ENCODE peak calls at places on chromosome X, in four cellular contexts. A is ovary, J is GM12865, G is gastrocnemius medialis. Z is an unnamed sample.

GRCh38 chrX:140971385-140971784 is 31.0 kb upstream of the SPANXB1 start:
- DNase-seq in G (no peak), J (no peak), A (no peak), Z (no peak)

GRCh38 chrX:39336709-39337294 is 535.5 kb downstream of the MID1IP1 start:
- DNase-seq in G (peak), A (peak), J (peak), Z (no peak)

GRCh38 chrX:105460366-105460765 is 239.9 kb upstream of the TEX13A start:
- DNase-seq in G (no peak), J (no peak), A (no peak), Z (no peak)

GRCh38 chrX:21800344-21800770 is 39.1 kb upstream of the MBTPS2 start:
- DNase-seq in G (peak), J (peak), A (no peak), Z (no peak)

GRCh38 chrX:118459494-118459893 is 36.1 kb upstream of the DOCK11 start:
- DNase-seq in J (peak), A (no peak), G (no peak), Z (peak)

GRCh38 chrX:41824551-41824950 is 98.8 kb downstream of the CASK start:
- DNase-seq in A (no peak), G (no peak), J (no peak), Z (no peak)

GRCh38 chrX:38923451-38923969 is 122.3 kb downstream of the MID1IP1 start:
- DNase-seq in A (no peak), G (no peak), J (peak), Z (no peak)

GRCh38 chrX:19593684-19594083 is 78.4 kb upstream of the MAP3K15 start:
- DNase-seq in G (no peak), A (no peak), J (peak), Z (peak)

GRCh38 chrX:83845397-83845796 is 15.5 kb upstream of the CYLC1 start:
- DNase-seq in A (no peak), G (no peak), J (peak), Z (no peak)

GRCh38 chrX:27918799-27919198 is 62.5 kb downstream of the DCAF8L1 start:
- DNase-seq in G (no peak), A (no peak), J (no peak), Z (no peak)

GRCh38 chrX:32572644-32573043 is 638.7 kb downstream of the DMD start:
- DNase-seq in A (no peak), J (no peak), G (no peak), Z (no peak)

GRCh38 chrX:134684956-134685355 is 26.7 kb upstream of the PLAC1 start:
- DNase-seq in A (no peak), G (peak), J (no peak), Z (no peak)

GRCh38 chrX:21881881-21882574 is 26.2 kb downstream of the YY2 start:
- DNase-seq in G (no peak), J (no peak), A (no peak), Z (no peak)

GRCh38 chrX:147958316-147958715 is 22.8 kb upstream of the FMR1NB start:
- DNase-seq in A (no peak), G (no peak), J (no peak), Z (no peak)

GRCh38 chrX:39985551-39985950 is 112.2 kb downstream of the BCOR start:
- DNase-seq in G (no peak), J (no peak), A (no peak), Z (no peak)

GRCh38 chrX:21374163-21374993 is at the start of gene CNKSR2:
- DNase-seq in G (peak), A (peak), J (peak), Z (peak)

GRCh38 chrX:48154796-48155195 is 24.4 kb downstream of the SPACA5B start:
- DNase-seq in A (no peak), J (no peak), G (no peak), Z (no peak)

GRCh38 chrX:134513091-134513490 is 53.1 kb downstream of the HPRT1 start:
- DNase-seq in A (no peak), J (no peak), G (no peak), Z (no peak)

GRCh38 chrX:4173743-4174142 is 460.3 kb upstream of the PRKX start:
- DNase-seq in J (no peak), A (no peak), G (no peak), Z (no peak)

GRCh38 chrX:150352581-150352980 is 10.5 kb upstream of the MAMLD1 start:
- DNase-seq in A (no peak), G (no peak), J (no peak), Z (no peak)

GRCh38 chrX:42696551-42697129 is 81.3 kb downstream of the PPP1R2C start:
- DNase-seq in J (peak), A (no peak), G (no peak), Z (no peak)

GRCh38 chrX:93673056-93673868 is at the start of gene NAP1L3:
- DNase-seq in G (peak), J (peak), A (peak), Z (peak)

GRCh38 chrX:37796805-37797204 is 16.9 kb downstream of the CYBB start:
- DNase-seq in A (no peak), G (peak), J (peak), Z (no peak)

GRCh38 chrX:3076416-3076991 is 35.2 kb downstream of the ARSF start:
- DNase-seq in A (no peak), J (no peak), G (no peak), Z (no peak)

GRCh38 chrX:2385224-2385623 is 115.6 kb downstream of the DHRSX start:
- DNase-seq in J (no peak), A (no peak), G (no peak), Z (no peak)

GRCh38 chrX:21813612-21814368 is 25.6 kb upstream of the MBTPS2 start:
- DNase-seq in A (no peak), J (no peak), G (no peak), Z (no peak)

GRCh38 chrX:29965634-29966033 is 249.7 kb upstream of the MAGEB2 start:
- DNase-seq in G (no peak), A (no peak), J (no peak), Z (no peak)

DNA sequence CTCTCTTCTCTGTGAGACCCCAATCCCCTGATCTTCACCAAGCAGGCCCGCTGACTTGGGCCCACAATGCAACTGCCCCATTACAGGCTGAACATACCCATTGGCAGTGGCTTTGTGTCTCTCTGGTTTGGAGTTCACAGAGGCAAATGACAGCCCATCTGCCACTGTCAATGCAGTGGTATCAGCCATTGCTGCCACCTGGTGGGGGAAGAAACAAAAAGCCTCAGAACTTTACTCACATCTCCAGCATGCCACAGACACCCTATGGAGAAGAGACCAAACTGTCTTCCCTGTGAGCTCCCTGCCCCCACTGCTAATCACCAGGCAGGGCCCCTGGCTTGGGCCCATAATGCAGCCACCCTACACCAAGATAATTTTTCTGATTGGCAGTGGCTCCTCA is 729.3 kb upstream of the ACTRT1 start:
- DNase-seq in A (no peak), G (no peak), J (peak), Z (no peak)
- TF ChIP-seq CTCF in A (no peak), G (no peak), J (peak), Z (no peak)

DNA sequence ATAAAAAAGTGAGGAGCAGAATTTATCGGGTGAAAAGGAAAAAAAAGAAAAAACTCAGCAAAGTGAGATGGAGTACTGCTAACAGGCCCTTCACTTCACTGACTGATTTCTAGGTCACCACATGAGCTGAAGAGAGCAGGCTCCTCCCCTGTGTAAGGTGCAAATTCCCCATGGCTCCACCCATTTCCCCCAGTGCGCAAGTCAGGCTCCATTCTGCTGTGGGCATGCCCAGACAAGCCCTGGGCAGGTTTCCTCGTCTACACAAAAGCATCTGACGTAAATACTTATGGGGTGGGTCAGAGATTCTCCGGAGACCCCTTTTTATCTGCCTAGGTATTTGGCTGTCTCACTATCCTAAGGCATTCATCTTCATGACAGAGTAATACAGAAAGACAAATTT is 157.9 kb downstream of the MAGEB5 start:
- DNase-seq in A (no peak), G (no peak), J (no peak), Z (no peak)
- TF ChIP-seq CTCF in A (no peak), G (no peak), J (no peak), Z (no peak)

GRCh38 chrX:130999360-130999759 is 58.8 kb upstream of the ARHGAP36 start:
- DNase-seq in G (no peak), A (no peak), J (no peak), Z (no peak)

GRCh38 chrX:130990723-130991122 is 67.4 kb upstream of the ARHGAP36 start:
- DNase-seq in G (no peak), A (no peak), J (no peak), Z (no peak)

GRCh38 chrX:130995351-130995967 is 62.7 kb upstream of the ARHGAP36 start:
- DNase-seq in G (peak), A (no peak), J (no peak), Z (no peak)

GRCh38 chrX:130994671-130995070 is 63.5 kb upstream of the ARHGAP36 start:
- DNase-seq in G (no peak), A (no peak), J (peak), Z (no peak)
- TF ChIP-seq CTCF in G (peak), A (no peak), J (no peak), Z (no peak)

GRCh38 chrX:64894454-64895038 is 81.7 kb downstream of the ZC4H2 start:
- DNase-seq in A (no peak), J (peak), G (no peak), Z (peak)
- TF ChIP-seq CTCF in A (no peak), J (peak), G (no peak), Z (peak)

GRCh38 chrX:143664302-143664701 is 28.4 kb upstream of the SLITRK4 start:
- DNase-seq in G (no peak), A (no peak), J (peak), Z (no peak)
- TF ChIP-seq CTCF in G (no peak), A (no peak), J (peak), Z (no peak)

DNA sequence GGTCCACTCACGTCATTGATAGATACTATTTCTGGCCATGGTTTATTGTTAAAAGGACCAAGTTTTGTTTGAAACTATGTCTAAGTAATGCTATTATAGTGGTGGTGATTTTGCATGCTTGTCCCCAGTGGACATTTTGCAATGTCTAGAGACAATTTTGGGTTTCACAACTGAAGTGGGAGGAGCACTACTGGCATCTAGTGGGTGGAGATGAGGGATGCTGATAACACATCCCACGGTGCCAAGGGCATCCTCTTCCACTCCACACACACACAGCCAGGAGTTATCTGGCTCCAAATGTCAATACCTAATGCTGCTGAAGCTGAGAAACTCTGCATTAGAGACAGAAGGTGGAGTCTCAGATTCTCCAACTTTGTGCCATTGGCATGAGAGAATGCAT is 131.2 kb downstream of the FRMPD4 start:
- DNase-seq in G (no peak), J (no peak), A (no peak), Z (no peak)
- TF ChIP-seq CTCF in G (no peak), J (no peak), A (no peak), Z (no peak)

Z was measured in CD8-positive, alpha-beta T cell.